ENCODE peak calls at places on chromosome 1, in five cellular contexts. O is body of pancreas, F is uterus, W is A673, M is cardiac muscle cell. V is an unnamed sample.

GRCh38 chr1:44677201-44677520 is 2.6 kb downstream of the ARMH1 start:
- DNase-seq in O (no peak), F (no peak), W (peak; percentile 57), M (peak; percentile 65), V (peak; percentile 55)

GRCh38 chr1:172670791-172671190 is 11.9 kb downstream of the FASLG start:
- DNase-seq in O (no peak), F (no peak), W (no peak), M (no peak), V (no peak)

GRCh38 chr1:156815307-156815826 is 1.3 kb downstream of the SH2D2A start:
- DNase-seq in O (peak; percentile 49), F (peak; percentile 80), W (no peak), M (peak; percentile 83), V (no peak)

GRCh38 chr1:9593492-9594465 is 5.1 kb downstream of the TMEM201 start:
- DNase-seq in O (peak; percentile 66), F (peak; percentile 48), W (peak; percentile 97), M (peak; percentile 79), V (peak; percentile 97)

GRCh38 chr1:76257823-76258222 is 183.3 kb downstream of the ST6GALNAC3 start:
- DNase-seq in O (no peak), F (no peak), W (no peak), M (no peak), V (no peak)

GRCh38 chr1:32536117-32536516 is 3.1 kb upstream of the ZBTB8A start:
- DNase-seq in O (no peak), F (no peak), W (no peak), M (no peak), V (no peak)

GRCh38 chr1:18396247-18396646 is 84.5 kb upstream of the KLHDC7A start:
- DNase-seq in O (no peak), F (no peak), W (no peak), M (no peak), V (no peak)

GRCh38 chr1:6873298-6874015 is 88.2 kb downstream of the CAMTA1 start:
- DNase-seq in O (no peak), F (no peak), W (no peak), M (no peak), V (no peak)

GRCh38 chr1:151158311-151158710 is 1.9 kb downstream of the TNFAIP8L2 start:
- DNase-seq in O (no peak), F (no peak), W (no peak), M (no peak), V (no peak)
- H3K27ac ChIP-seq in O (no peak overlapping the region), F (no peak overlapping the region), W (no peak overlapping the region), M (no peak overlapping the region), V (no peak overlapping the region)

DNA sequence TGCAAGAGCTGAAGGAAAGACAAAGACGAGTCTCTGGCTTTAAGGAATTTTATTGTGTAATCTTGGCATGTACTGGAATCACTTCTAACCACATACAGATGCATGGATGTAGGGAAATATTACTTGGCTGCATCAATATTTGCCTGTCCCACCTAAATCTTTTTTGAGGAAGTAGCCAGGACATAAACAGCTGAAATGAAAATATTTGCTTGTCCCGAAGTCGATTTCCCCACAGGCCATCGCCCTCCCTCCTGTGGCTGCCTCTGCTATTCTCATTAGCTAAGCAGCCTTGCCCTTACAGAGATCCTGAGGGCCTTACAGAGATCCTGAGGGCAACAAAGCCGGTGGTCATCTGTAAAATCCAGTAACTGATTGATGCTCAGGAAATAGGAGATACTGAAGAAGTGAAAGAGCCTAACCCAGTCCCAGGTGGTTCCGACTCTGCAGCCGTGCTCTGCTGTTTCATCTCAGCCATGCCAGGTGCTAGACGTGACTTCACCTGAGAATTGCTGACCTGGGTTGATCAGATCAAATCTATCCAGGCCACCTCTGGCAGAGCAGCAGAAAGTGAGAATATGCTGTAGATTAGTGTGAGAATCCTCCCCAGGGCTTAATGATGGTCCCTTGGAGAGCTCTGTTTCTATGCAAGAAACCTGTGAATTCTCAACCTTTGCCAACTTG is 25.5 kb downstream of the MAN1C1 start:
- DNase-seq in O (no peak), F (peak; percentile 44), W (no peak), M (peak; percentile 76), V (no peak)
- H3K4me3 ChIP-seq in O (no peak overlapping the region), F (no peak overlapping the region), W (no peak overlapping the region), M (no peak overlapping the region), V (no peak overlapping the region)

GRCh38 chr1:1799716-1800115 is 21.4 kb upstream of the NADK start:
- DNase-seq in O (no peak), F (no peak), W (no peak), M (no peak), V (no peak)

GRCh38 chr1:1796466-1796865 is 18.2 kb upstream of the NADK start:
- DNase-seq in O (no peak), F (no peak), W (no peak), M (no peak), V (no peak)

GRCh38 chr1:1793481-1794244 is 15.4 kb upstream of the NADK start:
- DNase-seq in O (no peak), F (no peak), W (no peak), M (no peak), V (no peak)

GRCh38 chr1:1794999-1795398 is 16.7 kb upstream of the NADK start:
- DNase-seq in O (no peak), F (no peak), W (no peak), M (no peak), V (no peak)

DNA sequence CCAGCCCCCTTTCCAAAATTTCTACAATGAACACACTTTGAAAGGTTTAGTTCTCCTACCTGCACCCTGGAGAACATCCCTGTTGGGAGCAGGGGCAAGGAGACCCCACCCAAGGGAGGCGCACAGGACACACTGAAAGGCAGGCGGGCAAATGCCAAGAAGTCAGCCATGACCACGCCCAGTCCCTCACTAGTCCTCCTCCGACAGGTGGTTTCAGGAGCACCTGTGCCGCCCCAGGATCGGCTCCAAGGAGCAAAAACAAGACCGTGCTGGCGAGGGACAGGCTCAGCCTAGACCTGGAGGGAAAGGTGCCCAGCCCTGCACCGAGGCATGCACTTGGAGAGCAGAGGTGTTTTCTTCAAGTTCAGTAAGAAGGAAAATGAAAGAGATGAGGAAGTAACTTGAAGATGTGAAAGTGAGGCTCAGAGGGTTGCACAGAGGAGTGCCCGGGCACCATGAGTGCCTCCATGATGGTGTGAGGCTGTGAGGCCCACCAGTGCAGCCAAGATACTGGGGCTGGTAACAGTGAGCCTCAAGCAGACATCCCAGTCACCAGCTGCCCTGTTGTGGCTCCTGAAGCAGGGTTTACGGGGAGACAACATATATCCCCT is 19.6 kb upstream of the NADK start:
- DNase-seq in O (no peak), F (no peak), W (no peak), M (no peak), V (no peak)
- H3K27ac ChIP-seq in O (no peak overlapping the region), F (no peak overlapping the region), W (no peak overlapping the region), M (no peak overlapping the region), V (no peak overlapping the region)

GRCh38 chr1:101410048-101410878 is 173.4 kb downstream of the S1PR1 start:
- DNase-seq in O (no peak), F (no peak), W (peak; percentile 44), M (peak; percentile 22), V (no peak)
- H3K4me3 ChIP-seq in O (no peak overlapping the region), F (no peak overlapping the region), W (no peak overlapping the region), M (no peak overlapping the region), V (no peak overlapping the region)

GRCh38 chr1:117059334-117059677 is 820 bp upstream of the TTF2 start:
- DNase-seq in O (peak; percentile 83), F (no peak), W (no peak), M (no peak), V (peak; percentile 62)

GRCh38 chr1:117058810-117059209 is 1.3 kb upstream of the TTF2 start:
- DNase-seq in O (no peak), F (no peak), W (no peak), M (no peak), V (no peak)

GRCh38 chr1:117060441-117061317 is 553 bp downstream of the TTF2 start:
- DNase-seq in O (peak; percentile 48), F (no peak), W (peak; percentile 61), M (peak; percentile 52), V (peak; percentile 45)

GRCh38 chr1:117059678-117060440 is at the start of gene TTF2:
- DNase-seq in O (peak; percentile 95), F (peak; percentile 95), W (peak; percentile 100), M (peak; percentile 99), V (peak; percentile 98)

GRCh38 chr1:117061986-117062415 is 1.9 kb downstream of the TTF2 start:
- DNase-seq in O (no peak), F (no peak), W (peak; percentile 5), M (peak; percentile 82), V (peak; percentile 23)
- H3K27ac ChIP-seq in O (no peak overlapping the region), F (no peak overlapping the region), W (no peak overlapping the region), M (no peak overlapping the region), V (no peak overlapping the region)

DNA sequence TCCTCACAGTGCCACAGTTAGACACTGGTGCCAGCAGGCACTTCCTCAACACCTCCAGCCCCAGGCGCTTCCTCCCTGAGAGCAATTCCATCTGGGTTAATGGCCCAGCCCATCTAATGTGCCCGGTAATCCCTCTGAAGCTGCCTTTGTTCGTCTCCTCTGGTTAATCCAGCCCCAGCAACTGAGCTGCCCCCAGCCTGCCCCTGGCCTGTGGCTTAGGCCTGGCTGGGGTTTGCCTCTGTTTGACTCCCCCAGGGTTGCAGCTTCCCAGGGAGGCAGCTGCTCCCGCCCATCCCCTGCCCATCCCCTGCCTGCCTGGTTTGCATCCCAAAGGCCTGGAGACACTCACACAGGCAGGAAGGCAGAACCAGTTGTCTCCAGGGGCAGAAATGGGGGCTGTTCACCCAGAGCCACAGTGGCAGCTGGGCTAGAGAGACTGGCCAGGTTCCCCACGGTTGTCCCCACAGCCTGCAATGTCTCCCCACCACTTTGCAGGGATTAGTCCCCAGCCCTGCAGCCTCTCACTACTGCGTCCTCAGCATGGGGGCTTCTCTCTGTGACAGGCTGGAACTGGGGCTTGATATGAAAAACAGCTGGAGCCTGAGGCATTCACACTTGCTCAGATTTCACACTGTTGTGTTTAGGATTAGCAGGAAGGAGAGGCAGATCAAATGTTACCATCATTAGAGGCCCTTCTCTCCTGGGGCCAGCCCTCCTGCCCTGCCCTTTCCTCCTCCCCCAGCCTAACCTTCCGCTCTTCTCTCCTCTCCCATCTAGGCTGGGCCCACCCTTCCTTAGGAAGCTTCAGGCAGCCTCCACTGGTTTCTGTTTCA is 120.2 kb downstream of the TLR5 start:
- DNase-seq in O (no peak), F (no peak), W (peak; percentile 93), M (no peak), V (peak; percentile 99)
- H3K4me3 ChIP-seq in O (no peak overlapping the region), F (no peak overlapping the region), W (no peak overlapping the region), M (no peak overlapping the region), V (no peak overlapping the region)

GRCh38 chr1:244049142-244049968 is 1.7 kb upstream of the ZBTB18 start:
- DNase-seq in O (peak; percentile 73), F (peak; percentile 31), W (peak; percentile 43), M (peak; percentile 18), V (peak; percentile 51)

GRCh38 chr1:244052728-244053312 is 1.7 kb downstream of the ZBTB18 start:
- DNase-seq in O (no peak), F (no peak), W (no peak), M (no peak), V (no peak)

GRCh38 chr1:244052011-244052727 is 1.1 kb downstream of the ZBTB18 start:
- DNase-seq in O (no peak), F (no peak), W (no peak), M (no peak), V (peak; percentile 89)

GRCh38 chr1:244049969-244050834 is 881 bp upstream of the ZBTB18 start:
- DNase-seq in O (peak; percentile 35), F (no peak), W (peak; percentile 19), M (no peak), V (peak; percentile 13)

GRCh38 chr1:244050835-244051444 is at the start of gene ZBTB18:
- DNase-seq in O (peak; percentile 64), F (no peak), W (peak; percentile 86), M (peak; percentile 42), V (peak; percentile 94)
- H3K27ac ChIP-seq in O (peak within 1 kb of the TSS; percentile 95), F (peak within 1 kb of the TSS; percentile 93), W (peak within 1 kb of the TSS; percentile 34), M (no peak within 1 kb of the TSS), V (peak within 1 kb of the TSS; percentile 94)